ENCODE peak calls at places on chromosomes 5 and 9, in seven cellular contexts. W is ACHN, J is AG10803, S is left lung, N is A549, Z is T follicular helper cell, A is NCI-H82. P is an unnamed sample.

GRCh38 chr9:75001719-75002421 is 26.2 kb downstream of the CARNMT1 start:
- DNase-seq in Z (no peak), N (peak), A (peak), S (no peak), J (peak), W (peak), P (peak)

GRCh38 chr9:18573157-18573556 is 99.2 kb downstream of the ADAMTSL1 start:
- DNase-seq in S (no peak), N (no peak), A (no peak), Z (no peak), J (no peak), W (no peak), P (no peak)

GRCh38 chr9:124735121-124735520 is 36.0 kb downstream of the NR6A1 start:
- DNase-seq in Z (no peak), A (no peak), W (peak), N (no peak), S (no peak), J (peak), P (peak)

GRCh38 chr9:136303066-136303824 is 649 bp downstream of the CCDC187 start:
- DNase-seq in Z (no peak), J (no peak), W (no peak), N (no peak), S (peak), A (no peak), P (no peak)

GRCh38 chr9:107707915-107708441 is 218.4 kb upstream of the KLF4 start:
- DNase-seq in N (peak), J (peak), S (no peak), W (no peak), A (no peak), Z (no peak), P (peak)

GRCh38 chr5:172052454-172053236 is 46.2 kb upstream of the FBXW11 start:
- DNase-seq in N (no peak), A (no peak), S (no peak), W (peak), Z (no peak), J (peak), P (peak)

GRCh38 chr5:135608761-135609443 is 30.1 kb upstream of the CXCL14 start:
- DNase-seq in A (no peak), S (no peak), J (no peak), Z (no peak), N (no peak), W (no peak), P (no peak)

GRCh38 chr5:152514827-152515397 is 109.8 kb upstream of the NMUR2 start:
- DNase-seq in W (peak), S (no peak), N (peak), J (peak), A (peak), Z (no peak), P (no peak)

GRCh38 chr5:145847499-145848497 is 12.7 kb upstream of the PRELID2 start:
- DNase-seq in W (peak), Z (no peak), J (peak), A (no peak), N (peak), S (no peak), P (peak)

GRCh38 chr5:50965621-50966362 is 299.4 kb downstream of the PARP8 start:
- DNase-seq in N (no peak), S (no peak), A (no peak), Z (no peak), J (no peak), W (no peak), P (no peak)

GRCh38 chr9:15552641-15553527 is at the start of gene CCDC171:
- DNase-seq in A (peak), S (peak), N (peak), W (peak), J (peak), Z (peak), P (peak)

GRCh38 chr5:142847898-142848790 is 78.0 kb downstream of the ARHGAP26 start:
- DNase-seq in J (peak), A (no peak), S (no peak), N (no peak), W (no peak), Z (no peak), P (no peak)

GRCh38 chr5:174453690-174454089 is 270.7 kb upstream of the MSX2 start:
- DNase-seq in J (no peak), Z (no peak), N (no peak), W (no peak), A (no peak), S (no peak), P (no peak)

GRCh38 chr5:150783422-150783928 is 4.9 kb downstream of the SMIM3 start:
- DNase-seq in A (no peak), W (no peak), S (no peak), J (peak), Z (peak), N (no peak), P (peak)

P was measured in RCC 7860.